ENCODE peak calls at places on chromosome 15, in four cellular contexts. B, F, M and A are unnamed samples.
A peak's percentile ranks its signal among the peaks of the same experiment; 100 is the strongest.

GRCh38 chr15:59138243-59138642 is 33.3 kb downstream of the CCNB2 start:
- DNase-seq in B (peak; percentile 86), F (peak; percentile 83), M (peak; percentile 45), A (peak; percentile 85)

GRCh38 chr15:95528920-95529319 is 801.6 kb upstream of the NR2F2 start:
- DNase-seq in B (no peak), F (no peak), M (no peak), A (no peak)

GRCh38 chr15:82750831-82751181 is 41.1 kb upstream of the AP3B2 start:
- DNase-seq in B (no peak), F (no peak), M (peak; percentile 28), A (no peak)

GRCh38 chr15:65110676-65111292 is 4.2 kb downstream of the UBAP1L start:
- DNase-seq in B (no peak), F (no peak), M (no peak), A (peak; percentile 82)

GRCh38 chr15:90701880-90702630 is 15.1 kb upstream of the BLM start:
- DNase-seq in B (no peak), F (no peak), M (no peak), A (peak; percentile 27)

GRCh38 chr15:99986297-99987118 is 253.3 kb upstream of the LYSMD4 start:
- DNase-seq in B (no peak), F (no peak), M (no peak), A (peak; percentile 61)

GRCh38 chr15:33975023-33975565 is 6.8 kb downstream of the CHRM5 start:
- DNase-seq in B (no peak), F (no peak), M (peak; percentile 9), A (no peak)

GRCh38 chr15:67840747-67841634 is 1.1 kb upstream of the RNU6-1 start:
- DNase-seq in B (no peak), F (no peak), M (no peak), A (peak; percentile 73)

GRCh38 chr15:31062310-31062964 is 39.1 kb downstream of the TRPM1 start:
- DNase-seq in B (no peak), F (no peak), M (no peak), A (no peak)

GRCh38 chr15:43086551-43086950 is 19.3 kb downstream of the UBR1 start:
- DNase-seq in B (no peak), F (no peak), M (no peak), A (no peak)

GRCh38 chr15:91897585-91898372 is 44.3 kb downstream of the SLCO3A1 start:
- DNase-seq in B (no peak), F (no peak), M (no peak), A (no peak)

GRCh38 chr15:68789921-68790575 is 30.6 kb downstream of the ANP32A start:
- DNase-seq in B (peak; percentile 75), F (no peak), M (no peak), A (peak; percentile 95)

GRCh38 chr15:73005032-73005431 is 47.2 kb upstream of the NEO1 start:
- DNase-seq in B (no peak), F (no peak), M (no peak), A (no peak)

GRCh38 chr15:48811325-48811938 is 563 bp upstream of the CEP152 start:
- DNase-seq in B (no peak), F (no peak), M (no peak), A (no peak)

GRCh38 chr15:25652697-25653096 is 210.4 kb downstream of the ATP10A start:
- DNase-seq in B (no peak), F (no peak), M (no peak), A (no peak)

GRCh38 chr15:83158393-83158792 is 49.2 kb downstream of the HDGFL3 start:
- DNase-seq in B (no peak), F (no peak), M (peak; percentile 10), A (no peak)

GRCh38 chr15:94061041-94061440 is 170.3 kb upstream of the MCTP2 start:
- DNase-seq in B (no peak), F (no peak), M (no peak), A (no peak)

GRCh38 chr15:49877117-49877860 is 241.7 kb downstream of the ATP8B4 start:
- DNase-seq in B (no peak), F (no peak), M (peak; percentile 53), A (peak; percentile 38)

GRCh38 chr15:93046120-93046519 is 42.9 kb downstream of the RGMA start:
- DNase-seq in B (no peak), F (no peak), M (no peak), A (no peak)

GRCh38 chr15:93231994-93232393 is 143.0 kb upstream of the RGMA start:
- DNase-seq in B (no peak), F (peak; percentile 24), M (no peak), A (no peak)

GRCh38 chr15:20358066-20358780 is 183.4 kb downstream of the GOLGA6L6 start:
- DNase-seq in B (peak; percentile 26), F (no peak), M (no peak), A (no peak)

GRCh38 chr15:67039349-67040075 is 25.9 kb upstream of the SMAD3 start:
- DNase-seq in B (peak; percentile 71), F (peak; percentile 66), M (peak; percentile 56), A (peak; percentile 91)

GRCh38 chr15:48086582-48086981 is 34.2 kb upstream of the SLC24A5 start:
- DNase-seq in B (no peak), F (no peak), M (no peak), A (no peak)

GRCh38 chr15:68930268-68931022 is at the start of gene SPESP1:
- DNase-seq in B (no peak), F (no peak), M (peak; percentile 74), A (no peak)

GRCh38 chr15:52651114-52651513 is 28.1 kb downstream of the ATOSA start:
- DNase-seq in B (no peak), F (no peak), M (no peak), A (no peak)

GRCh38 chr15:45704329-45705249 is 69.8 kb downstream of the SQOR start:
- DNase-seq in B (peak; percentile 86), F (peak; percentile 73), M (no peak), A (peak; percentile 84)

GRCh38 chr15:80059786-80060489 is 462 bp downstream of the ZFAND6 start:
- DNase-seq in B (peak; percentile 62), F (no peak), M (peak; percentile 60), A (peak; percentile 87)

GRCh38 chr15:81146006-81146405 is 11.9 kb downstream of the CFAP161 start:
- DNase-seq in B (no peak), F (no peak), M (no peak), A (no peak)

GRCh38 chr15:60423540-60423939 is 25.8 kb upstream of the ANXA2 start:
- DNase-seq in B (no peak), F (no peak), M (peak; percentile 71), A (peak; percentile 93)

GRCh38 chr15:60424006-60424405 is 26.2 kb upstream of the ANXA2 start:
- DNase-seq in B (no peak), F (no peak), M (no peak), A (no peak)

GRCh38 chr15:60428935-60429334 is 31.1 kb upstream of the ANXA2 start:
- DNase-seq in B (no peak), F (no peak), M (no peak), A (no peak)

GRCh38 chr15:60421544-60421943 is 23.8 kb upstream of the ANXA2 start:
- DNase-seq in B (no peak), F (no peak), M (no peak), A (no peak)

DNA sequence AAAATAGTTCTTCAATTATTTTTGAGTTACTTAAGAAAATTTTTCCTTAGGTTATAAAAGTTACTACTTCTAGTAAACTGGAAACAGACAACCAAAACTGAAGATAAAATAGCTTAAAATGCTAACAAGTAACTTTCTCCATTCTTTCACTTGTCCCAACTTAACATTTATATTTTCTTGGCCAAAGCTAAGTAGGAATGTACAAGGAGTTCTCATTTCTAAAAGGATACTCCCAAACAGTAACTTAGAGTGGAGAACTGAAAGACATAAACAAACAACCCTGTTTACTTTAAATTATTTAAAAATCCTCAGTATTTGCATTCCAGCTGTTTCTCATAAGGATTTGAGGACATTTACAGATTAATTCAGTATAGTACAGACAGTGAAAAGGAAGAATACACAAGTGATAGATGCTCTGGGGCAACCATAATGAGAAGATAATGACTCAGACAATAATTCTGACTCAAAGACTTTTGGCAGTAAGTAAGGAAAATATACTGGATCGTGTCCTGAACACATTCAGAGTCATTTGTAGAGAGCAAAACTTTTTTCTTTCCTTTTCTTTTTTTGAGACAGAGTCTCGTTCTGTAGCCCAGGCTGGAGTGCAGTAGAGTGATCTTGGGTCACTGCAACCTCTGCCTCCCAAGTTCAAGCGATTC is 29.2 kb upstream of the ANXA2 start:
- DNase-seq in B (no peak), F (no peak), M (no peak), A (no peak)
- H3K4ac ChIP-seq in B (no peak overlapping the region), F (no peak overlapping the region), M (no peak overlapping the region), A (no peak overlapping the region)

GRCh38 chr15:56930663-56931313 is 12.3 kb downstream of the TCF12 start:
- DNase-seq in B (no peak), F (no peak), M (no peak), A (no peak)
- H3K79me2 ChIP-seq in B (peaks cover 25% of the 10 kb centered on the region), F (peaks cover 12% of the 10 kb centered on the region), M (peaks cover 2% of the 10 kb centered on the region), A (peaks cover 45% of the 10 kb centered on the region)

GRCh38 chr15:39124925-39125625 is 455.8 kb upstream of the THBS1 start:
- DNase-seq in B (no peak), F (no peak), M (no peak), A (no peak)
- H3K4me1 ChIP-seq in B (peaks cover 4% of the 10 kb centered on the region), F (peaks cover 2% of the 10 kb centered on the region), M (peaks cover 12% of the 10 kb centered on the region), A (no peaks in the 10 kb centered on the region)

GRCh38 chr15:74393423-74393822 is 26.0 kb upstream of the CYP11A1 start:
- DNase-seq in B (no peak), F (no peak), M (no peak), A (no peak)
- H3K4ac ChIP-seq in B (no peak overlapping the region), F (no peak overlapping the region), M (no peak overlapping the region), A (no peak overlapping the region)

GRCh38 chr15:41957021-41957897 is 15.1 kb downstream of the EHD4 start:
- DNase-seq in B (no peak), F (no peak), M (no peak), A (no peak)
- H3K79me2 ChIP-seq in B (no peaks in the 10 kb centered on the region), F (no peaks in the 10 kb centered on the region), M (peaks cover 2% of the 10 kb centered on the region), A (peaks cover 14% of the 10 kb centered on the region)

GRCh38 chr15:75193976-75194375 is 7.7 kb upstream of the C15orf39 start:
- DNase-seq in B (no peak), F (no peak), M (no peak), A (no peak)

GRCh38 chr15:75195766-75196241 is 5.9 kb upstream of the C15orf39 start:
- DNase-seq in B (peak; percentile 55), F (no peak), M (no peak), A (no peak)

GRCh38 chr15:75193272-75193671 is 8.4 kb upstream of the C15orf39 start:
- DNase-seq in B (no peak), F (no peak), M (no peak), A (no peak)

GRCh38 chr15:75195122-75195765 is 6.4 kb upstream of the C15orf39 start:
- DNase-seq in B (peak; percentile 88), F (peak; percentile 87), M (no peak), A (peak; percentile 81)

GRCh38 chr15:75194397-75194796 is 7.3 kb upstream of the C15orf39 start:
- DNase-seq in B (no peak), F (no peak), M (no peak), A (no peak)
- H3K4me1 ChIP-seq in B (peaks cover 6% of the 10 kb centered on the region), F (peaks cover 13% of the 10 kb centered on the region), M (no peaks in the 10 kb centered on the region), A (no peaks in the 10 kb centered on the region)